ENCODE peak calls at places on chromosomes 7 and 10, in nine cellular contexts. Z is transverse colon; Y is uterus; T is aorta; J is Panc1; B is effector memory CD4-positive, alpha-beta T cell; G is esophagus muscularis mucosa; U is mammary epithelial cell; K is lower lobe of right lung. C is an unnamed sample.
A peak's percentile ranks its signal among the peaks of the same experiment; 100 is the strongest.

GRCh38 chr10:79405221-79405994 is 40.0 kb downstream of the ZCCHC24 start:
- DNase-seq in Z (peak; percentile 13), Y (peak; percentile 60), T (peak; percentile 45), J (no peak), B (no peak), G (no peak), U (no peak), K (peak; percentile 45), C (no peak)

GRCh38 chr10:72274213-72274729 is 547 bp downstream of the DDIT4 start:
- DNase-seq in Z (no peak), Y (peak; percentile 56), T (no peak), J (no peak), B (no peak), G (no peak), U (no peak), K (peak; percentile 52), C (no peak)

GRCh38 chr7:151626422-151627115 is 106.9 kb upstream of the RHEB start:
- DNase-seq in Z (peak; percentile 41), Y (no peak), T (no peak), J (no peak), B (no peak), G (no peak), U (peak; percentile 48), K (no peak), C (no peak)

GRCh38 chr7:1210321-1210978 is 22.2 kb upstream of the UNCX start:
- DNase-seq in Z (no peak), Y (no peak), T (no peak), J (no peak), B (no peak), G (no peak), U (no peak), K (no peak), C (no peak)

GRCh38 chr10:114245128-114245791 is 6.2 kb downstream of the VWA2 start:
- DNase-seq in Z (no peak), Y (no peak), T (no peak), J (no peak), B (no peak), G (no peak), U (peak; percentile 97), K (no peak), C (no peak)

GRCh38 chr7:41491313-41491712 is 211.6 kb downstream of the INHBA start:
- DNase-seq in Z (no peak), Y (no peak), T (no peak), J (no peak), B (no peak), G (no peak), U (no peak), K (no peak), C (no peak)

GRCh38 chr10:77566228-77566627 is 71.4 kb downstream of the KCNMA1 start:
- DNase-seq in Z (no peak), Y (no peak), T (no peak), J (no peak), B (no peak), G (no peak), U (no peak), K (no peak), C (no peak)

GRCh38 chr7:96118449-96119001 is 203.4 kb downstream of the SLC25A13 start:
- DNase-seq in Z (no peak), Y (no peak), T (no peak), J (no peak), B (no peak), G (no peak), U (no peak), K (no peak), C (no peak)

GRCh38 chr7:75951506-75951905 is 36.6 kb downstream of the POR start:
- DNase-seq in Z (no peak), Y (no peak), T (no peak), J (no peak), B (no peak), G (no peak), U (peak; percentile 79), K (peak; percentile 67), C (no peak)

GRCh38 chr7:33937871-33938270 is 32.5 kb downstream of the BMPER start:
- DNase-seq in Z (no peak), Y (no peak), T (no peak), J (no peak), B (no peak), G (no peak), U (no peak), K (no peak), C (no peak)
- H3K36me3 ChIP-seq in Z (no peaks in the 10 kb centered on the region), Y (no peaks in the 10 kb centered on the region), T (no peaks in the 10 kb centered on the region), J (no peaks in the 10 kb centered on the region), B (no peaks in the 10 kb centered on the region), G (no peaks in the 10 kb centered on the region), U (no peaks in the 10 kb centered on the region), K (no peaks in the 10 kb centered on the region), C (no peaks in the 10 kb centered on the region)

GRCh38 chr7:107171496-107171895 is 2.7 kb downstream of the HBP1 start:
- DNase-seq in Z (no peak), Y (no peak), T (no peak), J (no peak), B (no peak), G (no peak), U (no peak), K (no peak), C (no peak)
- H3K4me1 ChIP-seq in Z (peaks cover 22% of the 10 kb centered on the region), Y (no peaks in the 10 kb centered on the region), T (peaks cover 2% of the 10 kb centered on the region), J (peaks cover 10% of the 10 kb centered on the region), B (peaks cover 12% of the 10 kb centered on the region), G (peaks cover 52% of the 10 kb centered on the region), U (no peaks in the 10 kb centered on the region), K (peaks cover 55% of the 10 kb centered on the region), C (peaks cover 57% of the 10 kb centered on the region)

GRCh38 chr10:99975942-99976809 is 33.6 kb downstream of the DNMBP start:
- DNase-seq in Z (no peak), Y (peak; percentile 47), T (no peak), J (no peak), B (no peak), G (no peak), U (peak; percentile 14), K (no peak), C (no peak)
- H3K27ac ChIP-seq in Z (peak overlapping the region; percentile 69), Y (peak overlapping the region; percentile 76), T (peak overlapping the region; percentile 77), J (peak overlapping the region; percentile 78), B (no peak overlapping the region), G (peak overlapping the region; percentile 68), U (peak overlapping the region; percentile 95), K (peak overlapping the region; percentile 39), C (no peak overlapping the region)

GRCh38 chr10:101997803-101998202 is 58.2 kb downstream of the ARMH3 start:
- DNase-seq in Z (no peak), Y (no peak), T (no peak), J (no peak), B (no peak), G (no peak), U (no peak), K (no peak), C (no peak)
- H3K36me3 ChIP-seq in Z (peaks cover 16% of the 10 kb centered on the region), Y (no peaks in the 10 kb centered on the region), T (no peaks in the 10 kb centered on the region), J (peaks cover 11% of the 10 kb centered on the region), B (peaks cover 49% of the 10 kb centered on the region), G (peaks cover 66% of the 10 kb centered on the region), U (peaks cover 3% of the 10 kb centered on the region), K (peaks cover 77% of the 10 kb centered on the region), C (peaks cover 13% of the 10 kb centered on the region)

GRCh38 chr7:27191716-27192545 is 6.9 kb upstream of the HOXA11 start:
- DNase-seq in Z (peak; percentile 48), Y (peak; percentile 84), T (peak; percentile 46), J (no peak), B (no peak), G (no peak), U (no peak), K (no peak), C (no peak)
- H3K4me1 ChIP-seq in Z (peaks cover 57% of the 10 kb centered on the region), Y (peaks cover 4% of the 10 kb centered on the region), T (no peaks in the 10 kb centered on the region), J (peaks cover 4% of the 10 kb centered on the region), B (peaks cover 41% of the 10 kb centered on the region), G (peaks cover 26% of the 10 kb centered on the region), U (peaks cover 16% of the 10 kb centered on the region), K (peaks cover 42% of the 10 kb centered on the region), C (peaks cover 37% of the 10 kb centered on the region)

GRCh38 chr7:27066148-27066547 is 29.7 kb downstream of the HOXA1 start:
- DNase-seq in Z (no peak), Y (no peak), T (no peak), J (peak; percentile 24), B (no peak), G (no peak), U (peak; percentile 85), K (no peak), C (no peak)
- H3K27ac ChIP-seq in Z (no peak overlapping the region), Y (no peak overlapping the region), T (no peak overlapping the region), J (no peak overlapping the region), B (no peak overlapping the region), G (no peak overlapping the region), U (no peak overlapping the region), K (no peak overlapping the region), C (no peak overlapping the region)

GRCh38 chr10:63262674-63263073 is 129.5 kb downstream of the NRBF2 start:
- DNase-seq in Z (no peak), Y (no peak), T (no peak), J (no peak), B (no peak), G (no peak), U (no peak), K (no peak), C (no peak)
- H3K36me3 ChIP-seq in Z (no peaks in the 10 kb centered on the region), Y (no peaks in the 10 kb centered on the region), T (no peaks in the 10 kb centered on the region), J (no peaks in the 10 kb centered on the region), B (peaks cover 6% of the 10 kb centered on the region), G (peaks cover 8% of the 10 kb centered on the region), U (peaks cover 1% of the 10 kb centered on the region), K (peaks cover 5% of the 10 kb centered on the region), C (no peaks in the 10 kb centered on the region)

GRCh38 chr7:66464059-66464458 is 164.6 kb upstream of the KCTD7 start:
- DNase-seq in Z (no peak), Y (no peak), T (no peak), J (no peak), B (no peak), G (peak; percentile 24), U (no peak), K (no peak), C (no peak)
- H3K4me1 ChIP-seq in Z (no peaks in the 10 kb centered on the region), Y (no peaks in the 10 kb centered on the region), T (no peaks in the 10 kb centered on the region), J (no peaks in the 10 kb centered on the region), B (no peaks in the 10 kb centered on the region), G (no peaks in the 10 kb centered on the region), U (no peaks in the 10 kb centered on the region), K (no peaks in the 10 kb centered on the region), C (no peaks in the 10 kb centered on the region)

GRCh38 chr10:110513949-110514348 is 16.2 kb downstream of the DUSP5 start:
- DNase-seq in Z (no peak), Y (no peak), T (no peak), J (no peak), B (no peak), G (no peak), U (no peak), K (no peak), C (no peak)
- H3K27ac ChIP-seq in Z (no peak overlapping the region), Y (no peak overlapping the region), T (no peak overlapping the region), J (no peak overlapping the region), B (no peak overlapping the region), G (no peak overlapping the region), U (no peak overlapping the region), K (no peak overlapping the region), C (no peak overlapping the region)

C was measured in CD8-positive, alpha-beta memory T cell.